ENCODE peak calls at places on chromosome 15, in ten cellular contexts. C is transverse colon; Y is hippocampal formation; T is CD8-positive, alpha-beta memory T cell; H is fibroblast of mammary gland; D is endodermal cell; A is activated CD4-positive, alpha-beta T cell treated with anti-CD3 and anti-CD28 coated beads, Interleukin-2, amount 50 U/mL, for 24 hours; N is uterus; G is MV-4-11; L is B cell. Q is an unnamed sample.

GRCh38 chr15:28075482-28076029 is 23.6 kb downstream of the OCA2 start:
- DNase-seq in C (no peak), Y (no peak), T (no peak), H (no peak), D (no peak), A (no peak), N (no peak), G (no peak), L (no peak), Q (no peak)

GRCh38 chr15:73942751-73943270 is 16.5 kb downstream of the LOXL1 start:
- DNase-seq in C (no peak), Y (no peak), T (no peak), H (no peak), D (no peak), A (no peak), N (no peak), G (no peak), L (no peak), Q (no peak)

GRCh38 chr15:96992817-96993216 is 662.3 kb downstream of the NR2F2 start:
- DNase-seq in C (no peak), Y (no peak), T (no peak), H (no peak), D (no peak), A (no peak), N (no peak), G (no peak), L (no peak), Q (no peak)

GRCh38 chr15:55993804-55994539 is 560 bp upstream of the NEDD4 start:
- DNase-seq in C (no peak), Y (no peak), T (no peak), H (peak), D (peak), A (no peak), N (no peak), G (no peak), L (no peak), Q (no peak)

GRCh38 chr15:55348281-55348778 is 29.3 kb downstream of the PIGB start:
- DNase-seq in C (no peak), Y (no peak), T (no peak), H (no peak), D (peak), A (no peak), N (no peak), G (peak), L (no peak), Q (no peak)

GRCh38 chr15:65887565-65887964 is 18.3 kb downstream of the RAB11A start:
- DNase-seq in C (no peak), Y (no peak), T (peak), H (no peak), D (no peak), A (no peak), N (no peak), G (no peak), L (no peak), Q (no peak)

GRCh38 chr15:81941479-81941878 is 104.3 kb downstream of the MEX3B start:
- DNase-seq in C (no peak), Y (no peak), T (no peak), H (no peak), D (no peak), A (no peak), N (no peak), G (no peak), L (no peak), Q (no peak)

GRCh38 chr15:74269362-74270035 is 33.4 kb downstream of the CCDC33 start:
- DNase-seq in C (peak), Y (no peak), T (no peak), H (no peak), D (no peak), A (no peak), N (no peak), G (no peak), L (no peak), Q (no peak)

GRCh38 chr15:89499156-89499555 is 2.8 kb upstream of the RHCG start:
- DNase-seq in C (no peak), Y (no peak), T (no peak), H (no peak), D (peak), A (no peak), N (no peak), G (no peak), L (no peak), Q (no peak)

GRCh38 chr15:83283813-83284562 is 476 bp downstream of the BNC1 start:
- DNase-seq in C (no peak), Y (no peak), T (no peak), H (no peak), D (peak), A (no peak), N (no peak), G (no peak), L (no peak), Q (no peak)

GRCh38 chr15:92682772-92683510 is 27.4 kb upstream of the FAM174B start:
- DNase-seq in C (no peak), Y (no peak), T (no peak), H (peak), D (no peak), A (no peak), N (peak), G (no peak), L (no peak), Q (no peak)

GRCh38 chr15:52427804-52428203 is 100.9 kb downstream of the MYO5A start:
- DNase-seq in C (no peak), Y (no peak), T (no peak), H (peak), D (no peak), A (no peak), N (no peak), G (peak), L (no peak), Q (no peak)

GRCh38 chr15:25245801-25246622 is 192.8 kb downstream of the UBE3A start:
- DNase-seq in C (peak), Y (no peak), T (no peak), H (no peak), D (peak), A (no peak), N (peak), G (no peak), L (no peak), Q (no peak)

GRCh38 chr15:64461577-64462162 is 1.3 kb downstream of the ZNF609 start:
- DNase-seq in C (no peak), Y (peak), T (peak), H (no peak), D (peak), A (peak), N (no peak), G (no peak), L (no peak), Q (no peak)

GRCh38 chr15:83892498-83892897 is 238.6 kb downstream of the ADAMTSL3 start:
- DNase-seq in C (no peak), Y (no peak), T (no peak), H (no peak), D (no peak), A (no peak), N (no peak), G (no peak), L (no peak), Q (no peak)

GRCh38 chr15:95266481-95267061 is 1035.2 kb downstream of the MCTP2 start:
- DNase-seq in C (no peak), Y (no peak), T (no peak), H (peak), D (no peak), A (no peak), N (peak), G (no peak), L (no peak), Q (no peak)

GRCh38 chr15:34951993-34952392 is 17.5 kb downstream of the AQR start:
- DNase-seq in C (no peak), Y (no peak), T (no peak), H (peak), D (no peak), A (no peak), N (no peak), G (no peak), L (no peak), Q (no peak)

GRCh38 chr15:100918034-100918689 is 995 bp upstream of the LRRK1 start:
- DNase-seq in C (peak), Y (peak), T (peak), H (peak), D (peak), A (peak), N (peak), G (peak), L (peak), Q (peak)

GRCh38 chr15:64013179-64014043 is 32.9 kb downstream of the DAPK2 start:
- DNase-seq in C (peak), Y (no peak), T (no peak), H (no peak), D (no peak), A (no peak), N (no peak), G (no peak), L (no peak), Q (no peak)

GRCh38 chr15:46961795-46962194 is 755.5 kb upstream of the SEMA6D start:
- DNase-seq in C (no peak), Y (no peak), T (no peak), H (no peak), D (no peak), A (no peak), N (no peak), G (no peak), L (no peak), Q (no peak)

Q was measured in lower leg skin.